ENCODE peak calls at places on chromosomes 11 and 22, in seven cellular contexts. E, K, D, V, G, T and Y are unnamed samples.

GRCh38 chr11:69479591-69480271 is 1.7 kb upstream of the LINC01488 start:
- DNase-seq in K (no peak), E (no peak), G (no peak), T (peak; percentile 82), V (no peak), D (no peak), Y (no peak)

GRCh38 chr11:27183672-27184457 is 143.2 kb downstream of the BBOX1 start:
- DNase-seq in T (peak; percentile 33), K (peak; percentile 28), V (peak; percentile 74), E (peak; percentile 74), G (peak; percentile 63), D (peak; percentile 74), Y (no peak)

GRCh38 chr11:124946735-124947141 is 7.3 kb upstream of the CCDC15 start:
- DNase-seq in G (no peak), K (no peak), T (no peak), V (no peak), E (no peak), D (no peak), Y (no peak)

GRCh38 chr11:128195057-128195751 is 392.2 kb downstream of the ETS1 start:
- DNase-seq in V (no peak), D (no peak), T (no peak), G (no peak), E (peak; percentile 9), K (no peak), Y (no peak)

GRCh38 chr22:29517215-29517908 is 36.2 kb downstream of the THOC5 start:
- DNase-seq in G (no peak), V (no peak), D (no peak), E (no peak), T (no peak), K (no peak), Y (no peak)

GRCh38 chr11:42066113-42066512 is 606.7 kb upstream of the LRRC4C start:
- DNase-seq in K (no peak), G (no peak), V (no peak), D (no peak), T (no peak), E (no peak), Y (no peak)

GRCh38 chr22:30195245-30196140 is 51.1 kb downstream of the LIF start:
- DNase-seq in T (no peak), E (peak; percentile 47), G (peak; percentile 40), D (no peak), V (no peak), K (no peak), Y (no peak)

GRCh38 chr11:69650081-69650831 is 9.3 kb downstream of the CCND1 start:
- DNase-seq in D (no peak), K (no peak), E (no peak), T (no peak), V (peak; percentile 61), G (no peak), Y (no peak)

GRCh38 chr11:125842319-125842948 is 9.3 kb downstream of the PATE4 start:
- DNase-seq in E (no peak), T (no peak), G (no peak), V (no peak), D (no peak), K (no peak), Y (no peak)

GRCh38 chr11:24134879-24135588 is 361.8 kb upstream of the LUZP2 start:
- DNase-seq in T (no peak), K (no peak), E (no peak), D (no peak), V (no peak), G (no peak), Y (no peak)

GRCh38 chr22:36365020-36365411 is 22.8 kb downstream of the MYH9 start:
- DNase-seq in T (peak; percentile 75), E (peak; percentile 82), V (peak; percentile 90), D (peak; percentile 68), G (no peak), K (no peak), Y (no peak)

GRCh38 chr11:1126935-1127663 is 30.7 kb upstream of the MUC5AC start:
- DNase-seq in K (no peak), T (no peak), D (no peak), E (no peak), G (no peak), V (peak; percentile 45), Y (no peak)

GRCh38 chr22:35458547-35459422 is 58.8 kb downstream of the MCM5 start:
- DNase-seq in G (no peak), E (no peak), D (no peak), T (no peak), V (no peak), K (no peak), Y (no peak)

GRCh38 chr11:11481371-11481770 is 128.3 kb upstream of the CSNK2A3 start:
- DNase-seq in V (no peak), D (no peak), E (no peak), K (no peak), T (no peak), G (no peak), Y (no peak)

GRCh38 chr11:88064097-88064705 is 111.0 kb downstream of the RAB38 start:
- DNase-seq in K (no peak), E (no peak), V (no peak), G (no peak), T (no peak), D (no peak), Y (no peak)

GRCh38 chr11:86246293-86246675 is 1.7 kb downstream of the EED start:
- DNase-seq in E (no peak), K (no peak), D (no peak), V (no peak), T (no peak), G (no peak), Y (no peak)

GRCh38 chr11:86244522-86245368 is at the start of gene EED:
- DNase-seq in V (peak; percentile 97), D (peak; percentile 95), T (peak; percentile 87), E (peak; percentile 97), K (peak; percentile 82), G (peak; percentile 88), Y (peak; percentile 97)

GRCh38 chr11:86247608-86248007 is 3.1 kb downstream of the EED start:
- DNase-seq in V (no peak), D (no peak), T (no peak), K (no peak), E (peak; percentile 65), G (no peak), Y (no peak)

GRCh38 chr11:86244063-86244521 is 461 bp upstream of the EED start:
- DNase-seq in V (peak; percentile 94), G (peak; percentile 81), D (peak; percentile 88), E (peak; percentile 95), T (peak; percentile 93), K (peak; percentile 59), Y (peak; percentile 93)

GRCh38 chr11:86245369-86246292 is 1.1 kb downstream of the EED start:
- DNase-seq in K (no peak), V (no peak), G (peak; percentile 23), D (peak; percentile 18), T (peak; percentile 14), E (peak; percentile 40), Y (no peak)
- TF ChIP-seq EP300 in K (no peak), V (no peak), G (no peak), D (no peak), T (no peak), E (no peak), Y (no peak)

GRCh38 chr11:65872555-65873279 is at the start of gene EFEMP2:
- DNase-seq in V (peak; percentile 83), K (no peak), D (peak; percentile 66), E (no peak), T (no peak), G (no peak), Y (no peak)

GRCh38 chr11:65871811-65872548 is 620 bp downstream of the EFEMP2 start:
- DNase-seq in E (no peak), K (no peak), V (peak; percentile 78), D (no peak), G (no peak), T (no peak), Y (no peak)

GRCh38 chr11:65870706-65871681 is 1.6 kb downstream of the EFEMP2 start:
- DNase-seq in T (no peak), D (peak; percentile 29), K (no peak), G (no peak), E (no peak), V (peak; percentile 71), Y (no peak)

GRCh38 chr11:65870307-65870658 is 2.3 kb downstream of the EFEMP2 start:
- DNase-seq in E (no peak), T (no peak), G (no peak), D (peak; percentile 21), V (no peak), K (no peak), Y (no peak)

GRCh38 chr11:65873280-65874156 is 918 bp upstream of the EFEMP2 start:
- DNase-seq in G (peak; percentile 80), T (peak; percentile 95), D (peak; percentile 97), V (peak; percentile 99), E (peak; percentile 92), K (peak; percentile 93), Y (peak; percentile 97)
- TF ChIP-seq EP300 in G (no peak), T (no peak), D (peak; percentile 68), V (no peak), E (no peak), K (peak; percentile 91), Y (no peak)

DNA sequence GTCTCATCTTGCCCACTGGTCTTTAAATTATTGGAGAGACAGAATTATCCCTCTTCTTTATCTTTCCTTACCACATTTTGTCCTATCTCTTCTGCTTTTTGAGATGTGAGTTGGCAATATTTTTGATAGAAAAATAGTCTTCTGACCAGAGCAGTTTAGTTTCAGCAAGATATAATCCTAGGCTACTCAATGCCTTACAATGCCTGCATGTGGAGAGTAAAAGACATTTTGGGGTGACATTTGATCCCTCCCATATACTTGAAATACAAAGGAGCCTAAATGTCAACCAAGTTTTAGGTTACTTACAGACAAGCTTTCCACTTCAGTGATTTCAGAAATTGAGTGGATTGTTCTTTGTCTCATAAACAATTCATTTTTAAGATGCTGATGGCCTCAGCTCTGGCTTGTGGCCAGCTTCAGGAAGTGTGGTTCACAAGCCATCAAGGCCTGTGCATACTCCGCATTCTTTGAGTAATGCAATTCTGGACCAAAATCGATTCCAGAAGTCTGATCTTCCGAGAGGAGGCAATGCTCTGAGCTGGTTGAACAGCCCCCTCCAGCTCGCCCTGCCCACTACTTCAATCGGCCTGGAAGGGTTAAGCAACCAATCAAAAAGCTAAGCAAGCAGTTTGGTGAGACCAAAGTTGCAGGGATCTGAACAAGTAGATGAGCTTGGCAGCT is 274.4 kb downstream of the BLID start:
- DNase-seq in D (no peak), E (no peak), T (no peak), V (peak; percentile 63), G (peak; percentile 4), K (no peak), Y (no peak)
- TF ChIP-seq EP300 in D (no peak), E (no peak), T (no peak), V (no peak), G (no peak), K (no peak), Y (no peak)

DNA sequence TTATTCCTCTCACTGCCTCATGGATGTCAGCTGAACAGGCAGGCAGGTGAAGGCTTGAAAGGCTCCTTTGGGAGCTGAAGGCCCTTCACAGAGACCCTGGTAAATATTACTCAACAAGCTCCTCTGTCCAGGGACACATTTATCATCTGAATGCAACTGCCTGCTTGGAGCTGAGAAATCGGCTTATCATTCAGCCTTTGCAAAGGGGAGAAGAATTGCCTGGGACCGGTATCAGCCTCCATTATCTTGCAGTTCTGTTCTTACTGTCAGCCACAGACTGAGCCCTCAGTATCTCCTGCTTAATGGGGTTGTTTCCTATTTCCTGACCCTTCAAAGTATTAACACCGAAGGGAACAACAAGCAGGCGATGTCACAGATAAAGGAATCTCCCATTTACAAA is 113.8 kb upstream of the PITPNB start:
- DNase-seq in V (no peak), D (no peak), G (no peak), E (peak; percentile 65), K (no peak), T (no peak), Y (no peak)
- TF ChIP-seq EP300 in V (no peak), D (no peak), G (no peak), E (peak; percentile 9), K (no peak), T (no peak), Y (no peak)

GRCh38 chr11:58504232-58504631 is 3.7 kb downstream of the OR5B21 start:
- DNase-seq in K (no peak), E (no peak), V (no peak), D (no peak), T (no peak), G (no peak), Y (no peak)
- TF ChIP-seq EP300 in K (no peak), E (no peak), V (no peak), D (no peak), T (no peak), G (no peak), Y (no peak)